ENCODE peak calls at places on chromosomes 11 and 22, in four cellular contexts. C is activated CD4-positive, CD25-positive, alpha-beta regulatory T cell treated with anti-CD3 and anti-CD28 coated beads, Interleukin-2, amount 50 U/mL, for 24 hours; B is PC-3; X is GM12878. L is an unnamed sample.

GRCh38 chr22:26986884-26987283 is 329.5 kb downstream of the MIAT start:
- ATAC-seq in C (no peak), B (no peak), X (no peak), L (no peak)

GRCh38 chr11:133536198-133536597 is 3.9 kb upstream of the OPCML start:
- ATAC-seq in C (no peak), B (no peak), X (peak; percentile 61), L (no peak)

GRCh38 chr11:31957674-31958073 is 133.2 kb upstream of the RCN1 start:
- ATAC-seq in C (no peak), B (no peak), X (peak; percentile 13), L (no peak)

GRCh38 chr11:61372659-61373058 is 10.5 kb downstream of the TMEM138 start:
- ATAC-seq in C (no peak), B (no peak), X (no peak), L (no peak)

GRCh38 chr22:49906799-49907290 is 11.4 kb downstream of the ALG12 start:
- ATAC-seq in C (no peak), B (no peak), X (no peak), L (no peak)

GRCh38 chr11:126072141-126072741 is 9.6 kb upstream of the CDON start:
- ATAC-seq in C (no peak), B (peak; percentile 64), X (peak; percentile 42), L (no peak)

GRCh38 chr11:74895340-74896116 is 53.4 kb downstream of the XRRA1 start:
- ATAC-seq in C (no peak), B (no peak), X (no peak), L (no peak)

GRCh38 chr11:2655834-2656622 is 43.8 kb downstream of the KCNQ1OT1 start:
- ATAC-seq in C (no peak), B (peak; percentile 27), X (no peak), L (no peak)

GRCh38 chr22:31790240-31790639 is 36.4 kb downstream of the DEPDC5 start:
- ATAC-seq in C (no peak), B (no peak), X (peak; percentile 97), L (no peak)

GRCh38 chr22:40128989-40129388 is 48.7 kb upstream of the TNRC6B start:
- ATAC-seq in C (peak; percentile 41), B (no peak), X (no peak), L (no peak)

GRCh38 chr11:128304666-128305485 is 282.5 kb downstream of the ETS1 start:
- ATAC-seq in C (peak; percentile 27), B (no peak), X (no peak), L (no peak)

GRCh38 chr11:103805688-103806009 is 230.8 kb upstream of the DDI1 start:
- ATAC-seq in C (no peak), B (peak; percentile 20), X (no peak), L (no peak)

GRCh38 chr11:94737171-94737611 is 31.0 kb upstream of the AMOTL1 start:
- ATAC-seq in C (no peak), B (peak; percentile 61), X (no peak), L (no peak)

GRCh38 chr11:106449756-106450155 is 372.3 kb downstream of the AASDHPPT start:
- ATAC-seq in C (no peak), B (no peak), X (no peak), L (no peak)

GRCh38 chr11:65944191-65944590 is 1.1 kb upstream of the TSGA10IP start:
- ATAC-seq in C (no peak), B (no peak), X (no peak), L (no peak)

GRCh38 chr22:45784357-45785277 is 113.0 kb downstream of the ATXN10 start:
- ATAC-seq in C (no peak), B (peak; percentile 15), X (no peak), L (peak; percentile 45)

GRCh38 chr11:71430166-71430565 is 18.0 kb downstream of the DHCR7 start:
- ATAC-seq in C (no peak), B (no peak), X (no peak), L (no peak)

GRCh38 chr22:38107692-38108515 is 2.6 kb downstream of the BAIAP2L2 start:
- ATAC-seq in C (no peak), B (no peak), X (no peak), L (no peak)

GRCh38 chr11:8105666-8106065 is 24.7 kb downstream of the TUB start:
- ATAC-seq in C (no peak), B (no peak), X (no peak), L (no peak)

GRCh38 chr11:75820636-75821035 is 5.6 kb downstream of the UVRAG start:
- ATAC-seq in C (no peak), B (peak; percentile 56), X (no peak), L (peak; percentile 47)

GRCh38 chr22:29994027-29994715 is 86.1 kb upstream of the HORMAD2 start:
- ATAC-seq in C (peak; percentile 97), B (peak; percentile 97), X (no peak), L (peak; percentile 85)

L was measured in esophagus mucosa.